ENCODE peak calls at places on chromosomes 16 and 17, in four cellular contexts. One of them, this sample, is unnamed.

GRCh38 chr16:88941933-88942909 is 34.8 kb downstream of the CBFA2T3 start:
- DNase-seq in A549: peak
- DNase-seq in B cell: peak
- DNase-seq in CD4-positive, alpha-beta T cell: peak
- DNase-seq in this sample: peak

GRCh38 chr17:30238387-30239088 is 3.0 kb upstream of the SLC6A4 start:
- DNase-seq in B cell: no peak
- DNase-seq in CD4-positive, alpha-beta T cell: no peak
- DNase-seq in A549: no peak
- DNase-seq in this sample: no peak

GRCh38 chr17:2011421-2012371 is 13.4 kb downstream of the RTN4RL1 start:
- DNase-seq in B cell: no peak
- DNase-seq in A549: no peak
- DNase-seq in CD4-positive, alpha-beta T cell: no peak
- DNase-seq in this sample: no peak

GRCh38 chr16:68146583-68146982 is 61.4 kb downstream of the NFATC3 start:
- DNase-seq in B cell: no peak
- DNase-seq in A549: peak
- DNase-seq in CD4-positive, alpha-beta T cell: no peak
- DNase-seq in this sample: no peak

GRCh38 chr16:89557230-89557935 is 3.1 kb upstream of the RPL13 start:
- DNase-seq in A549: peak
- DNase-seq in CD4-positive, alpha-beta T cell: peak
- DNase-seq in B cell: peak
- DNase-seq in this sample: peak

GRCh38 chr17:64470676-64471075 is 21.8 kb downstream of the MILR1 start:
- DNase-seq in A549: no peak
- DNase-seq in CD4-positive, alpha-beta T cell: no peak
- DNase-seq in B cell: no peak
- DNase-seq in this sample: no peak

GRCh38 chr16:14496047-14496770 is 133.9 kb downstream of the PARN start:
- DNase-seq in CD4-positive, alpha-beta T cell: no peak
- DNase-seq in A549: no peak
- DNase-seq in B cell: no peak
- DNase-seq in this sample: no peak

GRCh38 chr17:4635823-4636375 is 5.6 kb downstream of the ALOX15 start:
- DNase-seq in A549: no peak
- DNase-seq in B cell: peak
- DNase-seq in CD4-positive, alpha-beta T cell: no peak
- DNase-seq in this sample: peak

GRCh38 chr16:70747703-70748631 is 53.0 kb downstream of the VAC14 start:
- DNase-seq in A549: no peak
- DNase-seq in B cell: no peak
- DNase-seq in CD4-positive, alpha-beta T cell: no peak
- DNase-seq in this sample: no peak

GRCh38 chr16:1071561-1072225 is 854 bp upstream of the SSTR5 start:
- DNase-seq in A549: no peak
- DNase-seq in B cell: no peak
- DNase-seq in CD4-positive, alpha-beta T cell: no peak
- DNase-seq in this sample: no peak

GRCh38 chr17:66967867-66968543 is 3.5 kb downstream of the CACNG4 start:
- DNase-seq in B cell: no peak
- DNase-seq in CD4-positive, alpha-beta T cell: no peak
- DNase-seq in A549: no peak
- DNase-seq in this sample: no peak

GRCh38 chr17:34979153-34979552 is 1.2 kb upstream of the LIG3 start:
- DNase-seq in B cell: no peak
- DNase-seq in A549: no peak
- DNase-seq in CD4-positive, alpha-beta T cell: no peak
- DNase-seq in this sample: no peak

GRCh38 chr16:24626251-24626650 is 86.9 kb downstream of the RBBP6 start:
- DNase-seq in CD4-positive, alpha-beta T cell: no peak
- DNase-seq in A549: no peak
- DNase-seq in B cell: no peak
- DNase-seq in this sample: no peak

GRCh38 chr17:3845754-3846738 is at the start of gene NCBP3:
- DNase-seq in CD4-positive, alpha-beta T cell: peak
- DNase-seq in B cell: peak
- DNase-seq in A549: peak
- DNase-seq in this sample: peak

GRCh38 chr16:31105677-31106213 is 2.4 kb upstream of the BCKDK start:
- DNase-seq in CD4-positive, alpha-beta T cell: peak
- DNase-seq in A549: peak
- DNase-seq in B cell: peak
- DNase-seq in this sample: peak
- TF ChIP-seq CTCF in CD4-positive, alpha-beta T cell: peak
- TF ChIP-seq CTCF in A549: peak
- TF ChIP-seq CTCF in B cell: peak
- TF ChIP-seq CTCF in this sample: peak

DNA sequence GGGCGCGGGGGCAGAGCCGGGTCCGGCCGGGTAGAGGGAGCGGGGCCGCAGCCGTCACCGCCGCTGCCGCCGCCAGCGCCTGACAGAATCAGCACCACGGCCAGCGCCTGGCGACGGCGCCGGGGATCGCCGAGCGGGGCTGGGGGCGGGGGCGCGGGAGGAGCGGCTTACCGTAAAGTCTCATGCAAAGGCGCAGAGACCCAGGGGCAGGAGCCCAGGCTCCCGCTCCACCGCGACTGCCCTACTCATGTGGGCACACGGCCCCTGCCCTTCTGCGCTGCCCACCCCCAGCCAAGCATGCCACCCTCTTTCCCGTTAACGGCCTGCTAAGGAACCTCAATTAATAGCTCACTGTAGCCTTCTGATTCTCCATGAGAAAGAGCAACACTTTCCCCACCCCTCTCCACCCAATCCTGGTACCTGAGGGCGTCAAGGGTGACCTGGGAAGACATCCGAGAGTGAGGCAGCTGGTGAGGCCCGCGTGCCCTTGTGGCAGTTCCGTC is at the start of gene SEZ6:
- DNase-seq in B cell: peak
- DNase-seq in CD4-positive, alpha-beta T cell: peak
- DNase-seq in A549: peak
- DNase-seq in this sample: peak
- TF ChIP-seq CTCF in B cell: no peak
- TF ChIP-seq CTCF in CD4-positive, alpha-beta T cell: no peak
- TF ChIP-seq CTCF in A549: no peak
- TF ChIP-seq CTCF in this sample: no peak

DNA sequence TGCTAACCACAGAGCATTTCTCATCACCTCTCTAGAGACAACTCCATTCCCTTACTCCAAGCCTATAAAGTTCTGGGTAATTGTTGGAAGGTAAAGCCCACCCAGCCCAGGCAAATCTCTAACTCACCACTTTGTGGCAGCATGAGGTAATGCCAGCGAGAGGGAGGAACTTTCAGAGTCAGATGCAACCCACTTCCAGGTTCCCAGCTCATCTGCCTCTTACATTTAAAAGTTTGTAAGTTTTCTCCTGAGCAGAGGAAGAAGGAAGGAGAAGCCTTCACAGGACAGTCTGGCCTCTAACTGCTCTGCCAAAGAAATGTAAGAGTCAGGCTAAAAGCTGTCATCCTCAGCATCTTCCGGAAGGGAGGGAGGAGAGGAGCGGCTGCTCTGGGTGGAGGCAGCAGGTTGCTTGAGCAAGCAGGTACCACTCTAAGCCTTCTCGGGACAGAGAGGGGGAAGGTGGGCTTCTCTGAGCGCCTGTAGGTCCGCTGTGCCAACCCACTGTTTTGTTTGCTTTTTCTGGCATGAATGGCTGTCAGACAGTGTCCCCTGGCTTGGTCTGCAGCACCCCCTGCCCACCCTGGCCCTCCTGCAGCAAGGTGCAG is 1.0 kb downstream of the ZNF319 start:
- DNase-seq in B cell: peak
- DNase-seq in CD4-positive, alpha-beta T cell: peak
- DNase-seq in A549: peak
- DNase-seq in this sample: peak
- TF ChIP-seq CTCF in B cell: no peak
- TF ChIP-seq CTCF in CD4-positive, alpha-beta T cell: no peak
- TF ChIP-seq CTCF in A549: no peak
- TF ChIP-seq CTCF in this sample: no peak

DNA sequence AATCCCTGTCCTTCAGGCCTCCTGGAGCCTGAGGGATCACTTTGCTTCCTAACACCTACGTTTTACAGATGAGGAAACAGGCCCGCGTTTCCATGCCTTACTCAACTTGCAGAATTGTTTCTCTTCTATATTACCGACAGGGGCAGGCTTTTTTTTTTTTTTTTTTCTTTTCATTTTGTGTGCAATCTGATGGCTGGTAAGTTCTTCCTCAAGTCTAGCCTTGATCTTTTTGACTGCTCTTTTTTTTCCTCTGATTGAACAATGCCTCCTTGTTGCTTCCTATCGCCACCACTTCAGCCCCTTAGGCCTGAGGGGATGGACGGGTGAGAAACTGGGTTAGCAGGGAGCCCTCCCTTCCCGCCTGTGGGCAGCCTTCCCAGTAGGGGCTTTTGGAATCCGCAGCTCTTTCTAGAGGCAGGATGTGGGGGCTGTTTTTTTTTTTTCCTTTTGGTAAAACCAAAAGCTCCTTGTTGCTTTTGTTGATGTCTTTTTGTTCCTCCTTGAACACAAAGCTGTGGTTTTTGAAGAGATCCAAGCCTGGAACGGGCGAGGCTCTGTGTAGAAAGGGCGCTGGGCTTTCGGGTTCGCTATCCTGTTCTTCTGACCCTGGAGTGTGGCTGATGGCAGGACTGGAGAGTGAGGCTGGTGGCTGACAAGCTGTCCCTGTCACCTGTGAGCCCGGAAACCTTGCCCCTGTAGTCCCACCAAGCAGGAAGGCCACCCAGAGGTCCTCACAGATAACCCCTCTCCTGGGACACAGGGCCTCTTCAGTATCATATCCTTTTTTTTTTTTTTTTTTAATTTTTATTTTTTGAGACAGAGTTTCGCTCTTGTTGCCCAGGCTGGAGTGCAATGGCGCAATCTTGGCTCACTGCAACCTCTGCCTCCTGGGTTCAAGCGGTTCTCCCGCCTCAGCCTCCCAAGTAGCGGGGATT is 14.0 kb downstream of the LASP1 start:
- DNase-seq in CD4-positive, alpha-beta T cell: no peak
- DNase-seq in A549: no peak
- DNase-seq in B cell: peak
- DNase-seq in this sample: no peak
- TF ChIP-seq CTCF in CD4-positive, alpha-beta T cell: no peak
- TF ChIP-seq CTCF in A549: peak
- TF ChIP-seq CTCF in B cell: no peak
- TF ChIP-seq CTCF in this sample: no peak

DNA sequence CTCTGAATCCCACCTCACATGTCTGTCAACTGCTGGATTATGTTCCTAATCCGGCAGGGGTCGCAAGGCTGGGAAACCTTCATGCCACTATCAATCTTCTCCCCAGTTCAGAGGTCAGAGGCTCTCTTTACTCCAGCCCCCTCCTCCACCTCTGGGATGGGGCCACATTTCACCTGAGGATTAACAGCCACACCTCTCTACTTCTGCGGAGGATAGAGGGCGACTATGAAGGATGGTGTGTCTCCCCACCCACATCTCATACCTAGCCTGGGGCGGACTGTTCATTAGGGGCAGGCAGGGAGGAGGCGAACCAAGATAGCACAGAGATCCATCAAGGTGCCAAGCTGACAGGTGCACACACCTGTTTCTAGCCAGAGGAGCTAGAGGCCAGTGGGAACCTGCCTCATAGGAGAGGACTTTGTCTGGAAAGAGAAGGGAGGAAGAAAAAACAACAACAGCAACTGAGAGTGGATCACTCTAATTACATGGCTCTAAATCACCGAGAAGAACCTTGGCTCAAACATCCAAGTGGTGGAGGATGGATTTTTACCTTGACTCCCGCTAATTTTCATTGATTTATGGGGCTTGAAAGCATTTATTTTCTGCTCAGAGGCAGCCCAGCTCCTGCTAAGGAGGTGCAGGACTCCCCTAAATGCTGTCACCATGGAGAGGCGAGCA is 41.9 kb upstream of the SKAP1 start:
- DNase-seq in A549: no peak
- DNase-seq in B cell: no peak
- DNase-seq in CD4-positive, alpha-beta T cell: no peak
- DNase-seq in this sample: no peak
- TF ChIP-seq CTCF in A549: no peak
- TF ChIP-seq CTCF in B cell: no peak
- TF ChIP-seq CTCF in CD4-positive, alpha-beta T cell: no peak
- TF ChIP-seq CTCF in this sample: no peak

This sample was measured in GM13976.